ENCODE peak calls at places on chromosome 13, in nine cellular contexts. V is lower lobe of right lung, S is tibial nerve, R is WERI-Rb-1, A is breast epithelium, F is GM23338, Z is fibroblast of lung, N is neural progenitor cell, I is pancreas. L is an unnamed sample. For H3K36me3, the result is how much of the 10 kb centered on the place peaks cover.

GRCh38 chr13:29911781-29912478 is 61.5 kb upstream of the UBL3 start:
- DNase-seq in I (no peak), R (no peak), Z (no peak), A (no peak), N (no peak), F (no peak), S (no peak), V (no peak), L (no peak)

GRCh38 chr13:98853791-98854191 is 101.3 kb upstream of the SLC15A1 start:
- DNase-seq in S (no peak), I (no peak), V (no peak), Z (peak), A (no peak), R (no peak), F (no peak), N (no peak), L (no peak)

GRCh38 chr13:52950436-52950960 is 78.1 kb upstream of the OLFM4 start:
- DNase-seq in I (no peak), A (no peak), N (no peak), Z (no peak), V (no peak), S (no peak), R (no peak), F (no peak), L (no peak)

GRCh38 chr13:100040196-100040595 is 48.7 kb upstream of the PCCA start:
- DNase-seq in I (no peak), A (no peak), S (no peak), R (no peak), Z (no peak), N (no peak), V (no peak), F (no peak), L (no peak)

GRCh38 chr13:44231786-44232516 is 141.7 kb upstream of the SERP2 start:
- DNase-seq in F (peak), S (peak), Z (peak), I (peak), A (peak), V (peak), N (no peak), R (no peak), L (peak)

GRCh38 chr13:26508885-26509284 is 48.6 kb upstream of the WASF3 start:
- DNase-seq in N (no peak), Z (peak), F (no peak), I (no peak), R (no peak), S (peak), A (no peak), V (no peak), L (peak)

GRCh38 chr13:29561918-29562317 is 33.6 kb downstream of the SLC7A1 start:
- DNase-seq in A (no peak), S (no peak), V (no peak), N (no peak), Z (no peak), I (no peak), R (no peak), F (peak), L (no peak)

GRCh38 chr13:58004761-58005160 is 373.2 kb downstream of the PCDH17 start:
- DNase-seq in N (no peak), R (no peak), F (no peak), Z (no peak), I (no peak), S (no peak), V (no peak), A (no peak), L (no peak)

GRCh38 chr13:66665991-66666390 is 564.1 kb downstream of the PCDH9 start:
- DNase-seq in S (no peak), V (no peak), A (peak), R (no peak), F (peak), I (no peak), N (peak), Z (peak), L (no peak)

GRCh38 chr13:84413016-84413415 is 530.7 kb upstream of the SLITRK1 start:
- DNase-seq in S (no peak), Z (peak), F (no peak), A (no peak), V (no peak), N (no peak), R (no peak), I (no peak), L (no peak)

GRCh38 chr13:27917121-27917947 is 2.5 kb upstream of the PDX1 start:
- DNase-seq in I (no peak), A (no peak), R (no peak), F (peak), S (no peak), V (no peak), Z (no peak), N (peak), L (no peak)

GRCh38 chr13:114119196-114119595 is 13.2 kb downstream of the RASA3 start:
- DNase-seq in Z (peak), V (peak), N (peak), R (no peak), A (no peak), F (peak), S (no peak), I (no peak), L (no peak)

DNA sequence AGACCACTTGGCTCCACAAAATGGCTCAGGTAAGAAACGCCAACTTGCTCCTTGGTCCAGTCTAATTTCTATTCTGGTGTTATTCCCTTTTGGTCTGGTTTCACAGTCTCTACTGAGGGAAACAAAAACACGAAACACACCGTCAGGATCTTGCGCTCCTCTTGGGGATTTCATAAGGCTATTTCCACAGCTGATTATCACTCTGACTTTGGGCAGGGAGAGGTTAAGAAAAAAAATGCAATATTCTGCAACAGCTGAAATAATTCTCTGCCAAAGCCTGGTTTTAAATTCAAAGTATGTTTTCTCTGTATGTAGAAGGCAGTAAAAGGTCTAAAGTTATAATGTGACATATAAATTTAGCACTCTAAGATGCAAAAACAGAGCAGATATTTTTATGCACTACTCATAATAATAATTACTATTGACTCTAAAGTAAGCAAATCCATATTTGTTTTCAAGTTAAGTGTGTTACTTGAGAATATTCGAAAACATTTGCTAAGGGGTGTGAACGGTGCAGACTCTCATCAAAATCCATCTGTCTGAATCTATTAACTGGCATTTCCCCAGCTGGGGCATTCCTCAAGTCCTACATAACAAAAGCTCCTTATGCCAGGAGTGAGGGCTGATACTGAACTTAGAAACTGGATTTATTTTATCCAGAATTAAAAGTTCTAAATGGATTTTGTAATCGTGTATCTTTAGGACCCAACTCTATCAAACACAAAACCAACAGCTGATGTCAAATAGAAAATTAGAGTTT is 38.4 kb upstream of the STARD13 start:
- DNase-seq in A (no peak), I (no peak), R (no peak), N (no peak), V (no peak), S (no peak), F (peak), Z (peak), L (no peak)
- H3K27ac ChIP-seq in A (no peak), I (no peak), R (no peak), N (no peak), V (no peak), S (peak), F (no peak), Z (peak), L (no peak)

GRCh38 chr13:94435604-94436226 is 43.8 kb downstream of the DCT start:
- DNase-seq in N (peak), R (no peak), S (no peak), Z (peak), F (peak), V (no peak), A (no peak), I (no peak), L (no peak)
- TF ChIP-seq CTCF in N (peak), R (peak), S (peak), Z (peak), F (peak), V (peak), A (peak), I (peak), L (peak)

GRCh38 chr13:59890064-59890463 is 273.7 kb downstream of the DIAPH3 start:
- DNase-seq in N (no peak), I (no peak), V (no peak), R (no peak), A (no peak), S (no peak), Z (no peak), F (no peak), L (no peak)
- H3K36me3 ChIP-seq in N (under half), I (under half), V (under half), R (under half), A (under half), S (under half), Z (under half), F (under half), L (under half)

GRCh38 chr13:59358014-59358413 is 805.7 kb downstream of the DIAPH3 start:
- DNase-seq in R (no peak), N (no peak), S (no peak), F (no peak), I (no peak), Z (peak), V (no peak), A (no peak), L (no peak)
- H3K27ac ChIP-seq in R (no peak), N (no peak), S (no peak), F (no peak), I (peak), Z (no peak), V (peak), A (no peak), L (no peak)

GRCh38 chr13:82634946-82635345 is 1247.3 kb downstream of the SLITRK1 start:
- DNase-seq in N (no peak), V (no peak), I (no peak), R (no peak), F (no peak), A (no peak), Z (no peak), S (no peak), L (no peak)
- TF ChIP-seq CTCF in N (no peak), V (no peak), I (no peak), R (no peak), F (no peak), A (no peak), Z (no peak), S (no peak), L (no peak)

GRCh38 chr13:106550570-106551135 is 15.2 kb upstream of the EFNB2 start:
- DNase-seq in R (no peak), S (no peak), N (no peak), A (no peak), I (no peak), V (no peak), F (no peak), Z (no peak), L (no peak)
- H3K36me3 ChIP-seq in R (half or more), S (under half), N (under half), A (under half), I (under half), V (half or more), F (under half), Z (under half), L (half or more)

DNA sequence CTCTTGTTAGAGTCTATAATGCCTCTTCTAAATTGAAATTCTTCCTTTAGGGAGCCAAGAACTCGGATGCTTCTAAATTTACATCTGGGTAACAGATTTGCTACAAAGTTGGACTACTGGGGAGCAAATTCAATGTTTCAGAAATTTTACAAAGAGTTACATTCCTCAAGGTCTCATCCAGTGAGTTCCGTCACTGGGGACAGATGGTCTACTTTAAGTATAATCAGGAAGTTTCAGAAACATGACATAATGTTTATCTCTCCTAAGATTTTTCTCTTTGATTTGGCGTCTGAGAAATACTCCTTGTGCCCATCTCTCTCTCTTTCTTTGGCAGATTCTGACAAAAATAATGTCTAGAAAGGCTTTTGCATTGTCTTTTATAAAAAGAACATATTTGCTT is 81.5 kb upstream of the MBNL2 start:
- DNase-seq in A (no peak), N (no peak), I (no peak), S (no peak), V (no peak), R (no peak), Z (no peak), F (no peak), L (no peak)
- H3K27ac ChIP-seq in A (no peak), N (no peak), I (no peak), S (peak), V (peak), R (no peak), Z (no peak), F (no peak), L (no peak)

DNA sequence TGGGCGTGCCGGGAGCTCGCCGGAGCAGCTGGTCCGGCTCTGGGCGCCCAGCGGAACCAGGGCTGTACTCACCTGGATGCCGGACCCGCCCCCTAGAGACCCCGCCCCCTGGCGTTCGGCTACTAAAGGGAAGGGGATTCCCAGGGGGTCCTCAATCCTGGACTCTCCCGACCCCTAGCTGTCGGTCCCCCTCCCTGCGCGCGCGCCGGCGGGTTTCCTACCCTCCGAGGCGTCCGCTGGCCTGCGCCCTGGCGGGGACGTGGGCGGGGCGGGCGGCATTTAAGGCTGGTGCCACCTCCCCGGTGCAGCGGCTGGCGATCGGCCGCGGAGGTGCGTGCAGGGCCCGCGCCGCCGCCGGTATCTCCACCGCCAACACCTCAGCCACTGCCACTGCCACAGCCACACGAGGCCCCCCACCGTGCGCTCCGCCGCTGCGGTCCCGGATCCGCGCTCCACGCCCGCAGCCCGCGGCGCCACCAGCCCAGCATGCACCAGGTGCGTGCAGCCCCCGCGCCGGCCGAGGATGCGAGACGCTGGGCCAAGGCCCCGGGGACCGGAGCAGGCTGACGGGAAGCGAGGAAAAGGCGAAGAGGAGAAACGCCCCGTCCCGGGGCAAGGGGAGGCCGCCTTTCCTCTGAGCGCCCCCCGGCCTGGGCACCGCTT is at the start of gene ATP12A:
- DNase-seq in Z (no peak), A (no peak), N (peak), S (no peak), R (peak), I (peak), V (no peak), F (peak), L (no peak)
- TF ChIP-seq CTCF in Z (no peak), A (no peak), N (peak), S (no peak), R (peak), I (no peak), V (no peak), F (peak), L (no peak)